ENCODE peak calls at places on chromosomes 1 and 21, in four cellular contexts. T, I, U and B are unnamed samples.

GRCh38 chr1:207302618-207303408 is 18.7 kb upstream of the CD55 start:
- DNase-seq in I (no peak), T (no peak), U (no peak), B (no peak)

GRCh38 chr1:154456631-154457030 is 45.4 kb upstream of the TDRD10 start:
- DNase-seq in I (no peak), U (no peak), T (no peak), B (no peak)

GRCh38 chr1:235397733-235398132 is 30.5 kb downstream of the TBCE start:
- DNase-seq in U (peak), I (no peak), T (no peak), B (no peak)

GRCh38 chr1:203069028-203069804 is 16.6 kb downstream of the MYOG start:
- DNase-seq in I (no peak), T (no peak), U (no peak), B (peak)

GRCh38 chr1:171898956-171899355 is 57.7 kb downstream of the DNM3 start:
- DNase-seq in I (no peak), T (no peak), U (no peak), B (no peak)

GRCh38 chr1:53957231-53957818 is 11.2 kb downstream of the LRRC42 start:
- DNase-seq in T (no peak), I (no peak), U (peak), B (peak)

GRCh38 chr1:101043776-101044175 is 18.2 kb upstream of the DPH5 start:
- DNase-seq in I (no peak), U (peak), T (no peak), B (no peak)

GRCh38 chr1:9196129-9197040 is 38.2 kb upstream of the H6PD start:
- DNase-seq in U (peak), T (peak), I (peak), B (peak)

GRCh38 chr1:924619-925323 is 1.0 kb downstream of the SAMD11 start:
- DNase-seq in U (peak), I (no peak), T (peak), B (no peak)

GRCh38 chr1:29465755-29466154 is 229.4 kb downstream of the PTPRU start:
- DNase-seq in T (no peak), I (no peak), U (peak), B (no peak)

GRCh38 chr1:150971583-150972416 is 2.8 kb downstream of the CERS2 start:
- DNase-seq in I (no peak), U (peak), T (no peak), B (no peak)

GRCh38 chr21:35227774-35228173 is 178.7 kb upstream of the RUNX1 start:
- DNase-seq in U (no peak), I (no peak), T (peak), B (peak)

GRCh38 chr1:55257958-55258357 is 42.8 kb upstream of the USP24 start:
- DNase-seq in I (peak), T (no peak), U (no peak), B (no peak)

GRCh38 chr21:16420086-16420724 is 690.4 kb downstream of the USP25 start:
- DNase-seq in T (peak), I (no peak), U (no peak), B (peak)

GRCh38 chr1:156629825-156630449 is 10.7 kb downstream of the HAPLN2 start:
- DNase-seq in U (no peak), T (no peak), I (no peak), B (no peak)